ENCODE peak calls at places on chromosome 9, in six cellular contexts. Z is HFFc6, U is Calu3, F is neural crest cell, D is GM23338, H is brain microvascular endothelial cell. B is an unnamed sample.

GRCh38 chr9:116816484-116816883 is 129.4 kb downstream of the TRIM32 start:
- DNase-seq in Z (no peak), U (no peak), F (no peak), D (no peak), H (no peak), B (no peak)

GRCh38 chr9:138015021-138015829 is 137.6 kb downstream of the CACNA1B start:
- DNase-seq in Z (no peak), U (no peak), F (no peak), D (no peak), H (no peak), B (no peak)

GRCh38 chr9:91033802-91034201 is 232.2 kb downstream of the SYK start:
- DNase-seq in Z (no peak), U (no peak), F (no peak), D (peak; percentile 69), H (no peak), B (no peak)

GRCh38 chr9:109769250-109769649 is 10.7 kb upstream of the PALM2AKAP2 start:
- DNase-seq in Z (no peak), U (no peak), F (no peak), D (no peak), H (no peak), B (no peak)

GRCh38 chr9:133163559-133164208 is at the start of gene GBGT1:
- DNase-seq in Z (no peak), U (peak; percentile 18), F (peak; percentile 62), D (peak; percentile 79), H (no peak), B (no peak)

GRCh38 chr9:129276486-129277260 is 98.6 kb upstream of the IER5L start:
- DNase-seq in Z (no peak), U (no peak), F (no peak), D (no peak), H (no peak), B (no peak)

GRCh38 chr9:107932601-107933000 is 443.0 kb upstream of the KLF4 start:
- DNase-seq in Z (no peak), U (no peak), F (no peak), D (no peak), H (no peak), B (no peak)

GRCh38 chr9:10008101-10008799 is 604.6 kb downstream of the PTPRD start:
- DNase-seq in Z (no peak), U (no peak), F (no peak), D (peak; percentile 91), H (no peak), B (no peak)

GRCh38 chr9:112489876-112490661 is 3.4 kb downstream of the KIAA1958 start:
- DNase-seq in Z (no peak), U (no peak), F (no peak), D (no peak), H (no peak), B (no peak)

GRCh38 chr9:101176384-101176783 is 147.9 kb downstream of the PLPPR1 start:
- DNase-seq in Z (no peak), U (peak; percentile 3), F (no peak), D (peak; percentile 65), H (no peak), B (no peak)

GRCh38 chr9:78918976-78919375 is 622.1 kb downstream of the PSAT1 start:
- DNase-seq in Z (no peak), U (no peak), F (no peak), D (no peak), H (no peak), B (peak; percentile 42)

GRCh38 chr9:123584202-123585176 is 228.5 kb downstream of the CRB2 start:
- DNase-seq in Z (no peak), U (no peak), F (no peak), D (no peak), H (no peak), B (no peak)

GRCh38 chr9:127921592-127922120 is 4.8 kb upstream of the ST6GALNAC4 start:
- DNase-seq in Z (no peak), U (peak; percentile 73), F (peak; percentile 83), D (peak; percentile 75), H (no peak), B (no peak)

GRCh38 chr9:24497671-24498070 is 48.0 kb downstream of the IZUMO3 start:
- DNase-seq in Z (no peak), U (no peak), F (no peak), D (peak; percentile 66), H (no peak), B (no peak)

GRCh38 chr9:18798518-18799290 is 234.3 kb downstream of the SAXO1 start:
- DNase-seq in Z (no peak), U (no peak), F (no peak), D (no peak), H (no peak), B (no peak)

GRCh38 chr9:136962163-136962562 is 10.1 kb downstream of the LCN12 start:
- DNase-seq in Z (no peak), U (no peak), F (no peak), D (no peak), H (no peak), B (no peak)
- TF ChIP-seq CTCF in Z (no peak), U (no peak), F (no peak), D (no peak), H (no peak), B (no peak)

DNA sequence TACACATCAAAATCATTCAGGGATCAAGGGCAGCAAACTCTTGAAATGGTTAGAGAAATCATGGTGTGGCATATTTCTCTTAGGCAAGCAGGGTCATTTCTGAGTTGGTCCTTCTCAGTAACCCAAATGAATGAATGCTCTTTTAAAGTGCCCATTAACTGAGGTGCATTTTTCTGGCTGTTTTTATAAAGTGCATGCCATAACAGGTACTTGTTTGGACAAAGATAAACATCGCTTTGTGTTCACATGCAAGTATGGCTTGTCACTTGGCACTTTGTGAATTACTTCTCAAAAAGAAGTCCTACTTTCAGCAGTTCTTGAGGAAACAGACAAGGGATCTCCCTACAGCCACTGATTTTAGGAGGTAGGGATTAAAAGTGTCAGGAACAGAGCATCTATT is 64.8 kb upstream of the IFNE start:
- DNase-seq in Z (no peak), U (no peak), F (no peak), D (no peak), H (no peak), B (no peak)
- TF ChIP-seq CTCF in Z (no peak), U (no peak), F (no peak), D (no peak), H (no peak), B (no peak)

DNA sequence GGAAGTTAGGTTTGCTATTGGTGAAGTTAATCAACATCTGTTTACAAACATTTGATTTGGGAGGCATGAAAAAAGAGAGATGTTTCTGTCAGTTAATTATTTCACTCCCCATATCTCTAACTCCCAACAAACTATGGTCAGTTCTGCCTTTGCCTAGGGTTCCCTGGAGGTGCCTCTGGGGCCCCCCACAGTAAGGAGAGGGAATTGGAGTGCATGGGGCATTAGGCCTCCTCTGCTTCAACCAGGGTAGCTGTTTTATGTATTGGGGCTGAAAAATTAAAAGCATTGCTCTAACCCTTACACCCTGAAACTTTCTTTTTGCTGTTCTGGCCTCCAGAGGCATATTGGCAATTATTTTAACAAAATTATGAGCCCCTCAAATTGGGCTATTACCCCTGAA is 32.3 kb downstream of the RUSC2 start:
- DNase-seq in Z (no peak), U (no peak), F (no peak), D (peak; percentile 59), H (no peak), B (no peak)
- TF ChIP-seq CTCF in Z (peak; percentile 48), U (no peak), F (no peak), D (peak; percentile 58), H (peak; percentile 51), B (no peak)

GRCh38 chr9:36345103-36345846 is 54.8 kb downstream of the RNF38 start:
- DNase-seq in Z (no peak), U (no peak), F (no peak), D (peak; percentile 60), H (no peak), B (no peak)
- TF ChIP-seq CTCF in Z (no peak), U (no peak), F (peak; percentile 34), D (peak; percentile 39), H (peak; percentile 19), B (no peak)

B was measured in foreskin fibroblast.